ENCODE peak calls at places on chromosomes 3 and 15, in seven cellular contexts. E, R, N, U, O, P and Q are unnamed samples.

GRCh38 chr15:60352525-60352924 is 45.3 kb downstream of the ANXA2 start:
- DNase-seq in E (no peak), R (no peak), N (no peak), U (no peak), O (no peak), P (peak), Q (no peak)

GRCh38 chr15:90002428-90002844 is 1.3 kb downstream of the ZNF710 start:
- DNase-seq in E (peak), R (no peak), N (peak), U (peak), O (peak), P (peak), Q (peak)

GRCh38 chr3:29067014-29067413 is 213.9 kb upstream of the RBMS3 start:
- DNase-seq in E (no peak), R (no peak), N (peak), U (no peak), O (peak), P (no peak), Q (no peak)

GRCh38 chr15:78951841-78952238 is 7.0 kb upstream of the CTSH start:
- DNase-seq in E (no peak), R (peak), N (peak), U (no peak), O (peak), P (no peak), Q (no peak)

GRCh38 chr15:33242165-33242564 is 47.7 kb upstream of the FMN1 start:
- DNase-seq in E (no peak), R (peak), N (peak), U (no peak), O (peak), P (peak), Q (no peak)

GRCh38 chr3:1082024-1082633 is 10.7 kb upstream of the CNTN6 start:
- DNase-seq in E (no peak), R (no peak), N (peak), U (peak), O (peak), P (peak), Q (peak)

GRCh38 chr3:178537123-178537754 is 1.0 kb downstream of the KCNMB2 start:
- DNase-seq in E (no peak), R (no peak), N (no peak), U (no peak), O (no peak), P (no peak), Q (no peak)

GRCh38 chr3:158718490-158719170 is 13.6 kb downstream of the RARRES1 start:
- DNase-seq in E (no peak), R (peak), N (peak), U (no peak), O (peak), P (peak), Q (no peak)

GRCh38 chr3:42263354-42264346 is 2.3 kb downstream of the CCK start:
- DNase-seq in E (no peak), R (no peak), N (no peak), U (no peak), O (no peak), P (no peak), Q (no peak)

GRCh38 chr3:88038561-88038960 is 20.2 kb downstream of the CGGBP1 start:
- DNase-seq in E (no peak), R (peak), N (peak), U (no peak), O (peak), P (peak), Q (no peak)

GRCh38 chr15:76359152-76359551 is 22.6 kb downstream of the ISL2 start:
- DNase-seq in E (no peak), R (no peak), N (no peak), U (no peak), O (no peak), P (no peak), Q (no peak)

GRCh38 chr3:117019082-117019713 is 309.6 kb downstream of the TUSC7 start:
- DNase-seq in E (no peak), R (peak), N (peak), U (peak), O (peak), P (peak), Q (peak)

GRCh38 chr3:33749546-33750215 is 31.6 kb upstream of the CLASP2 start:
- DNase-seq in E (no peak), R (peak), N (peak), U (no peak), O (peak), P (peak), Q (no peak)

GRCh38 chr3:195394024-195394423 is 48.8 kb downstream of the ACAP2 start:
- DNase-seq in E (peak), R (no peak), N (no peak), U (no peak), O (no peak), P (no peak), Q (no peak)

GRCh38 chr15:49877871-49878511 is 241.0 kb downstream of the ATP8B4 start:
- DNase-seq in E (no peak), R (no peak), N (peak), U (no peak), O (peak), P (no peak), Q (no peak)

GRCh38 chr3:167811071-167811470 is 75.5 kb downstream of the SERPINI1 start:
- DNase-seq in E (no peak), R (no peak), N (no peak), U (no peak), O (peak), P (no peak), Q (no peak)

GRCh38 chr3:108755686-108756085 is 1.5 kb downstream of the RETNLB start:
- DNase-seq in E (no peak), R (no peak), N (no peak), U (no peak), O (no peak), P (no peak), Q (no peak)

DNA sequence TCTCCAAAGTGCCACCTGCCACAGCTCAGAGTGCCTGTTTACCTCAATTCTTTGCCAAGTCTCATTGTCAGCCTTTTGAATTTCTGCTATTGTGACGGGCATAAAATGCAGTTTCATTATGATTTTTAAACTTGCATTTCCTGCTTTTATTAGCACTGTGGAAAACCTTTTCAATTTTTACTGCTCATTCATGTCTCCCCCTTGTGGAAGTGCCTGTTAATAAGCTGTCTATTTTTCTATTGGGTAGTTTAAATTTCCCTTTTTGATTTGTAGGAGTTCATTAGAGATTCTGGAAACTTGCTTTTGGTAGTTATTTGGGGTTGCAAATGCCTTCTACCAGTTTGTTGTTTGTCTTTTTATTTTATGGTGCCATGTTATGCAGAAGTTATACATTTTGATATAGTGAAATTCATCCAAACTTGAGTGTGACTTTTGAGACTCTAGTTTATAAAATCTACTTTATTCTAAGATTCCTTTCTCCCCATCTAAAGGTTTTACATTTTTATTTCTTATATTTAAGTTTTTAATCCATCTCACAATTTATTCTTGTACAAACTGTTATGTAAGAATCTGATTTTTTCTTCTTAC is 53.9 kb upstream of the FRMD4B start:
- DNase-seq in E (peak), R (no peak), N (peak), U (no peak), O (peak), P (peak), Q (no peak)
- TF ChIP-seq CTCF in E (peak), R (peak), N (peak), U (peak), O (peak), P (peak), Q (peak)

DNA sequence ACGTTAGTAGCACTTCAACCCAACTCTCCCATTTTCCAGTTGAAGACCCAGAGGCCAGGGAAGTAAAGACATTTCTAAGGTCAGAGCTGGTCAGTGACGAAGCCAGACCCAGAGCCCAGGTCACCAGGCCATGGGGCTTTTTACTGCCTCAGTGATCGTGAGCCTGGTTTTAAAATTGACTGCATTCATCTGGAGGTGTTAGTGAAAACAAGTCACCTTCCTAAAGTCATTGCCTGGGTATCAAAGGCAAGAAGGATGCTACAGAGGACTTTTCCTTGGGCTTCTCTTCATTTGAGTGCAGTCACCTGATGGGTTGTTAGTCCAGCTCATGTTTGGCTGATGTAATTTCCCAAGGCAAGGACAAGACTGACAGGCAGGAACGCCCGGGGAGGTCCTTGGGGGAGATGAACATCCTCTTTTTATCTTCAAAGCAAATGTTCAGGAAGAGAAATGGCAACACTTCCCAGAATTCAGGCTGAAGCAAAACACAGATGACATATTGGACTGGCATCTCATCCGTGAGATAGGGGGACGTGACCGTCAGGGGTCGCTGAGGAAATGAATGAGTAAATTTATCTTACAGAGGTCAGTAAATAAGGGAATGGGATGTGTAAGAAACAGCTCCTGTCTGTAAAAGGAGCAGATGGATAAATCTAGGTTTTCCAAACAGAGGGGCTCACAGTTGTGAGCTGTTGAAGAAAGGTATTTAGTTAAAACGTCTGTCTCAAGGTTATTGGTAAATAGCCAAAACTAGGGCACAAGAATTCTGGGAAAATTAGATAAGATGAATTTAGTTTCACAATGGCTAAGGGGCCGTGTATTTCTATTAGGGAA is 201.2 kb downstream of the OPA1 start:
- DNase-seq in E (no peak), R (no peak), N (peak), U (no peak), O (no peak), P (no peak), Q (no peak)
- TF ChIP-seq CTCF in E (no peak), R (no peak), N (peak), U (no peak), O (no peak), P (no peak), Q (no peak)

DNA sequence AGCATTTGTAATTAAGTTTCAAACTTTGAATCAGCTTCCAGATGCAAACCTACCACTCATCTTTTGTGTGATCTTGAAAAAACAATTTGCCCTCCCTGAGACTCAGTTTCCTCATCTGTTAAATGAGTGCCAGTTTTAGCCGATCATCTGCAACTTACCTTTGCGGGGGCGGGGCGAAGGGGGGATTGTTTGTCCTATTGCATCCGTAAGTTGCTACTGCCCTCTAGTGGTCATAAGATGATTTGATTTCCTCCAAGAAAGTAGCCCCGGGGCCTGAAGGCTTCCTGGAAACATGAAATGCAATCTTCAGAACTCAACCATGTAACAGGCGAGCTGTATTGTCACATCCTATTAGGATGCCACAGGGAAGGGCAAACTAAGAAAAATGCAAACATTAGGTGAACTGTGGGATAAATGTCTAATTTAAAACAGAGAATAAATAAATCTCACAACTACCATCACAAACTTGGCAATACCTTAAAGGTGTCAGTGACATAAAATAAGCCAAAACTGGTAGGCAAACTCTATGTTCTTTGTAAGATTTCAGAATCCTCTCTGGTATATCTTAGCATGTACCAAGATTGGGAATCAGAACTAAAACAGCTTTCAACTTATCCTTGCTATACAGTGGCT is 63.5 kb upstream of the CLDN18 start:
- DNase-seq in E (peak), R (peak), N (peak), U (no peak), O (peak), P (peak), Q (peak)
- TF ChIP-seq CTCF in E (peak), R (peak), N (peak), U (peak), O (peak), P (peak), Q (peak)

GRCh38 chr3:133962879-133963278 is 66.8 kb downstream of the SLCO2A1 start:
- DNase-seq in E (no peak), R (peak), N (peak), U (no peak), O (peak), P (peak), Q (no peak)
- TF ChIP-seq CTCF in E (no peak), R (peak), N (no peak), U (no peak), O (no peak), P (peak), Q (no peak)

GRCh38 chr3:127867986-127868385 is 45.7 kb upstream of the MGLL start:
- DNase-seq in E (no peak), R (peak), N (peak), U (no peak), O (no peak), P (peak), Q (no peak)

GRCh38 chr3:127867412-127867811 is 45.1 kb upstream of the MGLL start:
- DNase-seq in E (no peak), R (no peak), N (no peak), U (no peak), O (no peak), P (no peak), Q (no peak)

GRCh38 chr3:127860223-127860622 is 37.9 kb upstream of the MGLL start:
- DNase-seq in E (no peak), R (no peak), N (no peak), U (no peak), O (no peak), P (no peak), Q (no peak)

GRCh38 chr3:127865941-127866340 is 43.6 kb upstream of the MGLL start:
- DNase-seq in E (no peak), R (peak), N (peak), U (no peak), O (peak), P (peak), Q (no peak)
- TF ChIP-seq CTCF in E (no peak), R (peak), N (peak), U (no peak), O (peak), P (no peak), Q (no peak)

DNA sequence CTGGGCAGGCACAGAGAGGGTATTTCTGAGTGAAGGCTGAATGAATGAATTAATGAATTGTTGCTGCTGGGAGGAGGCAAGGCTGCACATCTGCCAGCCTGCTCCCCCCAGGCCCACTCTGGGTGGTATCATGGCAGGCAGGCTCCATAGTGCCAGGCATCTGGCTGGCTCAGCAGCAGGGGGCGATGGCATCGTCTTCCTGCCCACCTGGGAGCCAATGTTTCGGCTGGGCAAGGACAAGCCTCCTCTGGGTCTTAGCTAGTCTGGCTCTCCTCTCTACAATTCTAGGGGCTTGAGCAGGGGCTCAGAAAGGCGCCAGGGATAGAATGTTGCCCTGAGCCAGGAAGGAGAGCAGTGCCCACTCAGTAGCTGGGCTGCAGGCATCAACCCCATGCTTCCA is 1.7 kb upstream of the TLR9 start:
- DNase-seq in E (no peak), R (no peak), N (no peak), U (no peak), O (no peak), P (no peak), Q (no peak)
- TF ChIP-seq CTCF in E (peak), R (peak), N (no peak), U (no peak), O (no peak), P (no peak), Q (no peak)